ENCODE peak calls at places on chromosomes 5 and 9, in six cellular contexts. R is neural progenitor cell, D is aorta, L is prostate gland, O is A549, T is mammary epithelial cell. C is an unnamed sample.

GRCh38 chr5:141513627-141514329 is 24.9 kb downstream of the PCDHGC5 start:
- DNase-seq in R (peak), D (peak), L (peak), O (no peak), T (peak), C (peak)

GRCh38 chr9:100396769-100397168 is 30.2 kb upstream of the MSANTD3 start:
- DNase-seq in R (no peak), D (no peak), L (no peak), O (no peak), T (no peak), C (no peak)

GRCh38 chr5:1771149-1772065 is 28.2 kb downstream of the MRPL36 start:
- DNase-seq in R (no peak), D (peak), L (no peak), O (no peak), T (no peak), C (no peak)

GRCh38 chr5:88734191-88734640 is 148.8 kb downstream of the MEF2C start:
- DNase-seq in R (no peak), D (no peak), L (no peak), O (no peak), T (no peak), C (no peak)

GRCh38 chr9:99873531-99873930 is 32.9 kb upstream of the STX17 start:
- DNase-seq in R (no peak), D (no peak), L (no peak), O (peak), T (peak), C (no peak)

GRCh38 chr5:173890195-173890951 is 2.2 kb downstream of the CPEB4 start:
- DNase-seq in R (peak), D (no peak), L (no peak), O (no peak), T (no peak), C (no peak)

GRCh38 chr9:137270929-137271695 is 6.4 kb upstream of the TOR4A start:
- DNase-seq in R (no peak), D (peak), L (no peak), O (no peak), T (no peak), C (no peak)

GRCh38 chr5:150636391-150637244 is 3.8 kb upstream of the SYNPO start:
- DNase-seq in R (no peak), D (peak), L (peak), O (no peak), T (peak), C (no peak)

GRCh38 chr5:174877987-174878386 is 153.6 kb downstream of the MSX2 start:
- DNase-seq in R (no peak), D (no peak), L (no peak), O (no peak), T (no peak), C (no peak)

GRCh38 chr5:157603333-157604190 is 28.0 kb upstream of the ADAM19 start:
- DNase-seq in R (no peak), D (no peak), L (no peak), O (peak), T (peak), C (no peak)

GRCh38 chr5:126454081-126454480 is 30.9 kb downstream of the GRAMD2B start:
- DNase-seq in R (no peak), D (no peak), L (no peak), O (no peak), T (peak), C (no peak)

GRCh38 chr5:78405820-78406750 is 45.7 kb downstream of the SCAMP1 start:
- DNase-seq in R (no peak), D (no peak), L (no peak), O (peak), T (peak), C (no peak)

GRCh38 chr5:57690724-57691123 is 208.1 kb upstream of the ACTBL2 start:
- DNase-seq in R (no peak), D (no peak), L (no peak), O (no peak), T (no peak), C (no peak)

GRCh38 chr9:114275246-114275994 is 47.5 kb upstream of the ORM1 start:
- DNase-seq in R (no peak), D (peak), L (no peak), O (no peak), T (no peak), C (no peak)

GRCh38 chr5:171678631-171679030 is 107.0 kb upstream of the SMIM23 start:
- DNase-seq in R (no peak), D (no peak), L (no peak), O (no peak), T (no peak), C (no peak)

GRCh38 chr5:114176356-114176755 is 185.5 kb upstream of the KCNN2 start:
- DNase-seq in R (no peak), D (no peak), L (no peak), O (no peak), T (peak), C (no peak)

GRCh38 chr9:110426052-110426709 is 88.5 kb upstream of the TXNDC8 start:
- DNase-seq in R (no peak), D (no peak), L (no peak), O (no peak), T (peak), C (no peak)

GRCh38 chr9:106693546-106693945 is 169.4 kb upstream of the ZNF462 start:
- DNase-seq in R (no peak), D (no peak), L (no peak), O (no peak), T (no peak), C (no peak)

GRCh38 chr5:112183103-112183634 is 235.9 kb downstream of the EPB41L4A start:
- DNase-seq in R (peak), D (no peak), L (no peak), O (no peak), T (peak), C (peak)

GRCh38 chr5:150258126-150258525 is 31.4 kb downstream of the CAMK2A start:
- DNase-seq in R (peak), D (no peak), L (no peak), O (no peak), T (no peak), C (peak)

GRCh38 chr5:58407042-58407709 is 52.7 kb downstream of the PLK2 start:
- DNase-seq in R (no peak), D (no peak), L (no peak), O (peak), T (peak), C (no peak)

GRCh38 chr5:73388371-73388684 is 60.2 kb downstream of the FOXD1 start:
- DNase-seq in R (no peak), D (no peak), L (no peak), O (no peak), T (peak), C (no peak)

GRCh38 chr9:136937186-136938001 is 7.1 kb downstream of the FBXW5 start:
- DNase-seq in R (no peak), D (no peak), L (no peak), O (no peak), T (no peak), C (no peak)

GRCh38 chr9:122112238-122112637 is 19.1 kb upstream of the TTLL11 start:
- DNase-seq in R (no peak), D (peak), L (no peak), O (no peak), T (no peak), C (no peak)

GRCh38 chr9:107437716-107438115 is 51.9 kb downstream of the KLF4 start:
- DNase-seq in R (peak), D (no peak), L (no peak), O (no peak), T (no peak), C (no peak)

GRCh38 chr5:96655506-96655905 is 6.7 kb upstream of the CAST start:
- DNase-seq in R (no peak), D (no peak), L (no peak), O (no peak), T (peak), C (no peak)

GRCh38 chr9:125807065-125807464 is 59.9 kb downstream of the PBX3 start:
- DNase-seq in R (no peak), D (no peak), L (no peak), O (no peak), T (peak), C (no peak)

GRCh38 chr5:10353241-10354047 is at the start of gene MARCHF6:
- DNase-seq in R (peak), D (peak), L (peak), O (peak), T (peak), C (peak)

GRCh38 chr5:83711982-83712601 is 8.6 kb downstream of the HAPLN1 start:
- DNase-seq in R (peak), D (no peak), L (peak), O (peak), T (peak), C (peak)

GRCh38 chr9:80605129-80605528 is 1033.4 kb downstream of the TLE4 start:
- DNase-seq in R (peak), D (no peak), L (no peak), O (peak), T (peak), C (no peak)

GRCh38 chr5:110386782-110387181 is 339.7 kb downstream of the TMEM232 start:
- DNase-seq in R (no peak), D (no peak), L (no peak), O (no peak), T (no peak), C (no peak)

GRCh38 chr5:151125421-151125820 is 32.2 kb downstream of the ANXA6 start:
- DNase-seq in R (no peak), D (no peak), L (no peak), O (no peak), T (no peak), C (no peak)

GRCh38 chr9:104972242-104972866 is 44.4 kb upstream of the ABCA1 start:
- DNase-seq in R (no peak), D (no peak), L (no peak), O (no peak), T (no peak), C (no peak)

GRCh38 chr9:104974053-104974983 is 46.4 kb upstream of the ABCA1 start:
- DNase-seq in R (no peak), D (no peak), L (no peak), O (no peak), T (no peak), C (no peak)

GRCh38 chr9:104977580-104977979 is 49.6 kb upstream of the ABCA1 start:
- DNase-seq in R (no peak), D (no peak), L (no peak), O (no peak), T (peak), C (no peak)

GRCh38 chr9:104977168-104977567 is 49.2 kb upstream of the ABCA1 start:
- DNase-seq in R (no peak), D (no peak), L (no peak), O (no peak), T (no peak), C (no peak)

GRCh38 chr9:104976196-104976595 is 48.2 kb upstream of the ABCA1 start:
- DNase-seq in R (no peak), D (no peak), L (no peak), O (no peak), T (no peak), C (no peak)
- H3K27ac ChIP-seq in R (no peak), D (no peak), L (no peak), O (no peak), T (no peak), C (no peak)

GRCh38 chr9:19231126-19232035 is 888 bp downstream of the DENND4C start:
- DNase-seq in R (peak), D (no peak), L (peak), O (peak), T (peak), C (peak)

GRCh38 chr9:19233344-19233743 is 2.9 kb downstream of the DENND4C start:
- DNase-seq in R (no peak), D (no peak), L (no peak), O (no peak), T (no peak), C (no peak)

GRCh38 chr9:19232117-19232829 is 1.8 kb downstream of the DENND4C start:
- DNase-seq in R (no peak), D (no peak), L (no peak), O (no peak), T (peak), C (no peak)

GRCh38 chr9:19230356-19231125 is at the start of gene DENND4C:
- DNase-seq in R (peak), D (peak), L (peak), O (peak), T (peak), C (peak)

GRCh38 chr9:19232830-19233194 is 2.3 kb downstream of the DENND4C start:
- DNase-seq in R (no peak), D (no peak), L (no peak), O (no peak), T (peak), C (no peak)
- H3K27ac ChIP-seq in R (no peak), D (no peak), L (peak), O (peak), T (peak), C (no peak)

DNA sequence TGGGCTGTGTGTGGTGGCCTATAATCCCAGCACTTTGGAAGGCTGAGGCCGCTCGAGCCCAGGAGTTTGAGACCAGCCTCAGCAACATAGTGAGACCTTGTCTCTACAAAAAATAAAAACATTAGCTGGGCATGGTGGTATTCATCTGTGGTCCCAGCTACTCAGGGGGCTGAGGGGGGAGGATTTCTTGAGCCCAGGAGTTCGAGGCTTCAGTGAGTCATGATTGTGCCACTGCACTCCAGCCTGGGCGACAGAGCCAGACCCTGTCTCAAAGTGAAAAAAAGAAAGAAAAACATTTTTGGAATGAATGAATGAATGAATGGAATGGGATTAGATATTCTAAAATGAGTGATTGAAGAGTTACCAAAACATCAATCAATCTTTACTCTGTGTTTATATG is 85.8 kb downstream of the FGF1 start:
- DNase-seq in R (no peak), D (no peak), L (no peak), O (no peak), T (no peak), C (no peak)
- H3K27ac ChIP-seq in R (no peak), D (peak), L (no peak), O (peak), T (no peak), C (no peak)

DNA sequence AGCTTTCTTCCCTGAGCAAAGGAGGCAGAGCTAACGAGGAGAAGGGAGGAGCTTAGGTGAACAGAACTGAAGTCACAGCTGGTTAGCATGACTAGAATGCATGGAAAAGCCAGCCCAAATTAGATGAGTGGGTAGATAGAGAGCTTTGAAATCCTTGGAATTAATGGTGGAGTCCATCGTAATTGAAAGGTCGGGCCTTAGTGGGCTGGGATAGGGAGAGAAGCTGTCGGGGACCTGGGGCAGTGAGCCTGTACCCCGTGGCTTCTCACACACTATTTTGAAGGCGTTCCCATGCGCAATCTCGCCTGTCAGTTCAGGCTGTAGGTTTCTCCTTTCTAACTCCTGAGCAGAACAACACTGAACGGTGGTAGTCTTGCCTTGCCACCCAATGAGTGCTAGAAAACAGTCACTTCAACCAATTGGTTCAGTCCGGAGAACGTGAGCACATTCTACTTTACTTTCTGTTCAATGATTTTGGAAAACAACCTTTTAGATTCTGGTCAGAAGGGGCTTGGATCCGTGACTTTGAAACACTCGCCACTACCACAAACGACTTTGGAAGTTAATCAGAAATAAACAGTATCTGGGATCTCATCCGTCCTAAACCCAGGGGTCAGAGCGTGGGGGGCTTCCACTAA is 655 bp upstream of the RAI14 start:
- DNase-seq in R (peak), D (no peak), L (peak), O (peak), T (peak), C (peak)
- H3K27ac ChIP-seq in R (no peak), D (peak), L (peak), O (peak), T (peak), C (peak)

GRCh38 chr9:92631452-92632211 is 38.3 kb downstream of the IPPK start:
- DNase-seq in R (no peak), D (peak), L (no peak), O (no peak), T (no peak), C (no peak)
- H3K27ac ChIP-seq in R (no peak), D (peak), L (no peak), O (no peak), T (no peak), C (no peak)

GRCh38 chr5:159106193-159106568 is 6.5 kb upstream of the EBF1 start:
- DNase-seq in R (peak), D (no peak), L (no peak), O (no peak), T (no peak), C (no peak)

GRCh38 chr5:159104759-159105317 is 5.1 kb upstream of the EBF1 start:
- DNase-seq in R (peak), D (no peak), L (no peak), O (no peak), T (no peak), C (peak)

GRCh38 chr5:159105318-159106053 is 5.8 kb upstream of the EBF1 start:
- DNase-seq in R (peak), D (no peak), L (no peak), O (no peak), T (no peak), C (peak)

GRCh38 chr5:159107308-159107707 is 7.6 kb upstream of the EBF1 start:
- DNase-seq in R (no peak), D (no peak), L (no peak), O (no peak), T (no peak), C (no peak)

DNA sequence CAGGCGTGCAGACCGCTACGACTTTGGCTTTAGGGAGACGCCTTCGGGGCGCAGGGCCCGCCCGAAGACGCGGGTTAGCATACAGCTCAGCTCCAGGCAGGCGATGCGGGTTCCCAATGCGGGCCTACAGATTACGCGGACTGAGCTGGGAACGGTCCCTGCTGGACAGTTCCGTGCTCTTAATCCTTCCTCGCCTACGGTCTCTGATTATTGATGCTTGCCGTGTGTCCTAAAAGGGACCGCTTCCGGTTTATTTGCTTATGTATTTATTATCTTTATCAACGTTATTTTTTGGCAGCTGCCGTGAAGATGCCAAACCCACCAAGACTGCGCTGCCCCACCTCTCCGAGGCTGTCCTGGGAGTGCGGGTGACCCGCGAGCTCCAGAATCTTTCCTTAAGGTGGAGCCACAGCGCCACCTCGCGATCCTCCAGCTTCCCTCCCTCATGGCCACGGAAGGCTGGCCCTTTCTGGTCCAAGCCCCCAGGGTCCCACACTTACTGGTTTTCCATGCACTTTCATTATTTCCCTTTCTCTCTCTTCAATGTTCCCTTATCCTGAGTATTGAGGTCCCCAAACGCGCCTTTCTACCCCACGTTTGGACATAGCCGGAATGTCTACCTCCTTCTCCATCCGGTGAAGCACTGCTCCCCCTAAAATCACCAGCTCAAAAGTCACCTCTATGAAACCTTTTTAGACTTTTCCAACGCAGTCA is 7.0 kb upstream of the EBF1 start:
- DNase-seq in R (peak), D (peak), L (no peak), O (peak), T (peak), C (peak)
- H3K27ac ChIP-seq in R (no peak), D (no peak), L (no peak), O (no peak), T (no peak), C (no peak)

DNA sequence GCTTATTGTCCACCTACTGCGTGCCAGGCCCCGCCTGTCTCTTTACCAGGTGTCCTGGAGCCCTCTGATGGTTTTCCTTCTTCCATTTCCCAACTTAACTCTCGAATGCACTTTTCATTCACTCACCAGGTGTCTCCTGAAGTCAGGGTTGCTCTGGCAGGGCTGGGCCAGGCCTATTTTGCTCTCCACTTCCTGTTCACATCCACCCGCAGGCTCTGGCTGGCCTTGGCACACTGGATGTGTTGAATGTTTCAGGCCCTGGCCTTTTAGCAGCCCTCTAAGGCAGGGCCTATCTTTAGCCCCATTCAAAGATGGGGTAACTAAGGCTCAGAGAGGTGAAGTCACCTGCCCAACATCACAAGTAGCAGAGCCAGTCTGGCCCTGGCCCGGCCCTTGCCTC is 16.4 kb downstream of the LRRC8A start:
- DNase-seq in R (no peak), D (no peak), L (no peak), O (no peak), T (no peak), C (no peak)
- H3K27ac ChIP-seq in R (no peak), D (no peak), L (peak), O (no peak), T (peak), C (no peak)

DNA sequence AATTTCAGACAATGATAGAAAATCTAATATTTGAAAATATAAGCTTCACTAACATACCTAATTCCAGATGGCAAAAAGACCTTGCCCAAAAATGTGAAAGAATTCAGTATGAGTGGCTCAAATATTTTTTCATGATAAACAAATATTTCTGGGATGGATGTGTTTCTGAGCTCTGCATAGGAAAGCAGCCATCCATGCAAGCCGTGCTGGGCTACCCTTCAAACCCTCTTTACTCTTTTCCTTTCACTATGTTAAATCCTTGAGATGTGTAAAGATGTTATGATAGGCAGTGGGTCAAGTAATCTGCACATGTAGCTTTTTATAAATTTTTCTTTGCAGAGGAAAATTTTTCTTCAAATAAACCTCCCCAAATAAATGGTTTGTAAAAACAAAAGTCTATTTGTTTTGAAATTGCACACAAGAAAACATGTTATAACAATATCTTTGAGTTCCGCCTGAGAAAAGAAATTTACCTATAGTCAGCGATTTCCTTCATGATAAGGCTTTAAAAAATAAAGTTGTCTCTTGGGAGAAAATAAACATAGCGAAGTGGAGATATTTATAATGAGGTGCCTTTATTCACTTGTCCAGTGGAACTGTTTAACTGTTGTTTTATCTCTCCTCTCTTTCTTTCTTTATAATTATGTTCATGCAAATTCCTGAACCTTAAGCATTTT is 154.3 kb upstream of the PITX1 start:
- DNase-seq in R (no peak), D (no peak), L (no peak), O (no peak), T (no peak), C (no peak)
- H3K27ac ChIP-seq in R (no peak), D (no peak), L (no peak), O (no peak), T (no peak), C (no peak)

GRCh38 chr9:81968026-81968425 is 20.5 kb upstream of the SPATA31D1 start:
- DNase-seq in R (no peak), D (no peak), L (no peak), O (no peak), T (no peak), C (no peak)
- H3K27ac ChIP-seq in R (no peak), D (no peak), L (no peak), O (no peak), T (no peak), C (no peak)